ENCODE peak calls at places on chromosome 18, in four cellular contexts. O is mammary epithelial cell, T is IMR-90, A is astrocyte of the spinal cord. W is an unnamed sample.

GRCh38 chr18:36295880-36296301 is 1.6 kb upstream of the FHOD3 start:
- DNase-seq in O (no peak), T (no peak), A (no peak), W (no peak)

GRCh38 chr18:50373531-50373930 is 1.3 kb upstream of the SKA1 start:
- DNase-seq in O (no peak), T (no peak), A (no peak), W (no peak)

GRCh38 chr18:59918320-59918755 is 18.5 kb downstream of the PMAIP1 start:
- DNase-seq in O (peak; percentile 74), T (peak; percentile 61), A (peak; percentile 79), W (peak; percentile 59)

GRCh38 chr18:79400091-79400590 is 4.4 kb downstream of the NFATC1 start:
- DNase-seq in O (no peak), T (no peak), A (no peak), W (peak; percentile 37)

GRCh38 chr18:35352778-35353177 is 8.6 kb upstream of the ZNF24 start:
- DNase-seq in O (no peak), T (no peak), A (no peak), W (no peak)

GRCh38 chr18:45865466-45865865 is 40.0 kb downstream of the SIGLEC15 start:
- DNase-seq in O (no peak), T (no peak), A (no peak), W (peak; percentile 27)

GRCh38 chr18:79627750-79628294 is 51.8 kb upstream of the CTDP1 start:
- DNase-seq in O (no peak), T (no peak), A (no peak), W (no peak)

GRCh38 chr18:34697891-34698290 is 12.2 kb upstream of the DTNA start:
- DNase-seq in O (peak; percentile 99), T (no peak), A (peak; percentile 15), W (no peak)

GRCh38 chr18:73235491-73235890 is 367.7 kb upstream of the NETO1 start:
- DNase-seq in O (peak; percentile 96), T (peak; percentile 97), A (peak; percentile 96), W (peak; percentile 36)

GRCh38 chr18:65750421-65751144 is at the start of gene CDH7:
- DNase-seq in O (no peak), T (no peak), A (no peak), W (no peak)

GRCh38 chr18:59353079-59353680 is 5.9 kb downstream of the LMAN1 start:
- DNase-seq in O (peak; percentile 14), T (no peak), A (no peak), W (peak; percentile 21)

GRCh38 chr18:62460851-62461300 is 61.9 kb upstream of the ZCCHC2 start:
- DNase-seq in O (no peak), T (no peak), A (no peak), W (peak; percentile 68)

GRCh38 chr18:48312066-48312465 is 97.1 kb downstream of the ZBTB7C start:
- DNase-seq in O (peak; percentile 44), T (no peak), A (no peak), W (no peak)

GRCh38 chr18:63319383-63320040 is at the start of gene BCL2:
- DNase-seq in O (peak; percentile 32), T (peak; percentile 24), A (peak; percentile 57), W (peak; percentile 42)

GRCh38 chr18:9763876-9764605 is 55.9 kb downstream of the RAB31 start:
- DNase-seq in O (no peak), T (no peak), A (no peak), W (no peak)

GRCh38 chr18:35386600-35387366 is 9.6 kb upstream of the ZNF396 start:
- DNase-seq in O (peak; percentile 61), T (peak; percentile 82), A (peak; percentile 82), W (peak; percentile 93)

GRCh38 chr18:37452015-37452414 is 113.6 kb downstream of the CELF4 start:
- DNase-seq in O (no peak), T (no peak), A (no peak), W (no peak)

GRCh38 chr18:63262369-63263335 is 56.9 kb downstream of the BCL2 start:
- DNase-seq in O (no peak), T (no peak), A (no peak), W (peak; percentile 2)

GRCh38 chr18:55038162-55038561 is 78.9 kb upstream of the CCDC68 start:
- DNase-seq in O (peak; percentile 36), T (peak; percentile 19), A (peak; percentile 21), W (no peak)

GRCh38 chr18:5630057-5630765 is 86.4 kb upstream of the EPB41L3 start:
- DNase-seq in O (peak; percentile 22), T (peak; percentile 41), A (peak; percentile 61), W (peak; percentile 55)

GRCh38 chr18:29083545-29083944 is 906.6 kb upstream of the CDH2 start:
- DNase-seq in O (peak; percentile 2), T (peak; percentile 2), A (peak; percentile 42), W (peak; percentile 11)

GRCh38 chr18:34773961-34774754 is 64.1 kb downstream of the DTNA start:
- DNase-seq in O (peak; percentile 43), T (peak; percentile 64), A (peak; percentile 51), W (peak; percentile 47)

GRCh38 chr18:13237073-13237472 is 18.5 kb downstream of the LDLRAD4 start:
- DNase-seq in O (no peak), T (no peak), A (no peak), W (no peak)

GRCh38 chr18:68611301-68611700 is 103.6 kb downstream of the TMX3 start:
- DNase-seq in O (no peak), T (no peak), A (no peak), W (no peak)

GRCh38 chr18:49527631-49528327 is 34.1 kb upstream of the LIPG start:
- DNase-seq in O (no peak), T (no peak), A (no peak), W (no peak)

GRCh38 chr18:61400016-61400630 is 66.9 kb downstream of the CDH20 start:
- DNase-seq in O (no peak), T (no peak), A (peak; percentile 7), W (peak; percentile 10)

GRCh38 chr18:79553696-79554095 is 125.9 kb upstream of the CTDP1 start:
- DNase-seq in O (no peak), T (no peak), A (no peak), W (no peak)

GRCh38 chr18:22106536-22107292 is 62.7 kb upstream of the GATA6 start:
- DNase-seq in O (peak; percentile 53), T (peak; percentile 6), A (peak; percentile 3), W (no peak)

GRCh38 chr18:55546873-55547704 is 40.9 kb downstream of the TCF4 start:
- DNase-seq in O (peak; percentile 37), T (peak; percentile 82), A (peak; percentile 86), W (peak; percentile 70)

GRCh38 chr18:66560092-66560491 is 43.8 kb downstream of the CDH19 start:
- DNase-seq in O (peak; percentile 49), T (no peak), A (peak; percentile 14), W (peak; percentile 53)

GRCh38 chr18:23259701-23260661 is 124.7 kb downstream of the CABLES1 start:
- DNase-seq in O (peak; percentile 46), T (peak; percentile 82), A (peak; percentile 66), W (peak; percentile 95)

GRCh38 chr18:47151457-47151856 is 1.2 kb upstream of the HDHD2 start:
- DNase-seq in O (no peak), T (no peak), A (no peak), W (no peak)
- H3K4me3 ChIP-seq in O (no peak overlapping the region), T (no peak overlapping the region), A (no peak overlapping the region), W (peak overlapping the region; percentile 67)

GRCh38 chr18:41099451-41099850 is 855.6 kb upstream of the PIK3C3 start:
- DNase-seq in O (no peak), T (peak; percentile 43), A (no peak), W (no peak)

GRCh38 chr18:41096504-41096903 is 858.5 kb upstream of the PIK3C3 start:
- DNase-seq in O (peak; percentile 35), T (peak; percentile 42), A (peak; percentile 59), W (peak; percentile 79)
- TF ChIP-seq CTCF in O (peak; percentile 58), T (peak; percentile 44), A (peak; percentile 12), W (peak; percentile 39)

DNA sequence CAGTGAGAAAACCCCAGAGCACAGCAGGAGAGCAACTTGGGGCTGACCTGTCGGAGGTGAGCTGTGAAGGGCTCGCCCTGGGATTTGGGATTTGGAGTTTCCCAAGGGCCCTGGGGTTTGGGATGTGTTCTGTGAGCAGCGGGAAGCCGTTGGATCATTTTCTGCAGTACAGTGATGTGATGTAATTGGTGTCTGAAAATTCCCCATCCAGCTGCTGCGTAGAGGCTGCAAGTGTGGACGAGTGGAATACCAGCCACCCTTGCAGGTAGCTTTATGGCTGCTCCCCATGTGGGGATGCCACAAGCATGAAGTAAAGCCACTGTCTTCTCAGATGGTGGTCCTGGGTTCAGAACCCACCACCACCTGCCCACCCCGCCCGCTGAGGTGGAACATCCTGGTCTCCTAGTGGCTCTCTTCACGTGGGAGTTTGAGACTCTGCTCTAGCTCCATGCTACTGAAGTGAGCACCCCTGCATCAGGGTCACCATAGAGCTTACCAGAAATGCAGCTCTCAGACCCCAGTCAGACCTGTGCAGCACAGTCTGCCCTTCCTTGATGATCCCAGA is 15.0 kb downstream of the IMPA2 start:
- DNase-seq in O (no peak), T (no peak), A (no peak), W (no peak)
- H3K4me3 ChIP-seq in O (no peak overlapping the region), T (no peak overlapping the region), A (no peak overlapping the region), W (no peak overlapping the region)

GRCh38 chr18:8705280-8705940 is at the start of gene MTCL1:
- DNase-seq in O (peak; percentile 62), T (no peak), A (peak; percentile 60), W (peak; percentile 45)
- TF ChIP-seq CTCF in O (no peak), T (no peak), A (no peak), W (no peak)

GRCh38 chr18:2848879-2849254 is 2.1 kb downstream of the EMILIN2 start:
- DNase-seq in O (no peak), T (no peak), A (no peak), W (no peak)

GRCh38 chr18:2848145-2848878 is 1.5 kb downstream of the EMILIN2 start:
- DNase-seq in O (no peak), T (no peak), A (peak; percentile 9), W (no peak)

GRCh38 chr18:2846241-2846637 is 567 bp upstream of the EMILIN2 start:
- DNase-seq in O (no peak), T (peak; percentile 16), A (peak; percentile 66), W (peak; percentile 28)

GRCh38 chr18:2846638-2847340 is at the start of gene EMILIN2:
- DNase-seq in O (no peak), T (peak; percentile 14), A (peak; percentile 65), W (peak; percentile 38)

DNA sequence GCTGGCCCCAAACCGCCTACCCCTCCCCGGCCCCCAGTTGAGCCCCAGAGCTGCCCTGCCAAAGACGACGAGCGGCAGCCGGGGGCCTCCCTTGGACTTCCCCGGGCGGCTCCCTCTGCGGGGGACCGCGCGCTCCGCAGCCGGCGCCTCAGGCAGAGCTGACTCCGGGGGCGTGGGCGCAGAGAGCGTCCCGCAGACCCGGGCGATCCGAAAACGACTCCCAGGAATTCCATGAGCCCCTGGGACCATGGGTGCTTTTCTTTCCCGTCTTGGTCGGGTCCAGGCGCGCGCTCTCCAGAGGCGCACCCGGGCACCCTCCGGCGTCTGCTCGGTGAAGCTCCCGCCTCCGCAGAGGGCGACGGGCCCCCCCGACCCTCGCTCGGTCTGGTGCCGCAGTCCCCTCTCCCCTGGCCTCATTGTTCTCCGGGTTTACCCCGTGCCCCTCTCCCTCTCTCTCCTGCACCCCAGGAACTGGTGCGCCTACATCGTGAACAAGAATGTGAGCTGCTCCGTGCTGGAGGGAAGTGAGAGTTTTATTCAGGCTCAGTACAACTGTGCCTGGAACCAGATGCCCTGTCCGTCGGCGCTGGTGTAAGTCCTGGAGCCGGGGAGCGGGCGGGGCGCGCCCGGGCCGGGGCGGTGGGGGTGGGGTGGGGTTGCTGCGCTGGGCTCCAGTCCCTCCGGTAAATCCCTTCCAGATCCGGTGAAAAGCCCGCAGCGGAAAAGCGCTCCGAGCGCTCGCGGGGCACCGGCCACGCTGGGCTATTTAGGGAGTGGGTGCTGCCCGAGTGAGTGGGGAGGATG is 737 bp downstream of the EMILIN2 start:
- DNase-seq in O (peak; percentile 22), T (no peak), A (peak; percentile 51), W (peak; percentile 35)
- H3K4me3 ChIP-seq in O (no peak overlapping the region), T (peak overlapping the region; percentile 27), A (peak overlapping the region; percentile 50), W (peak overlapping the region; percentile 47)